ENCODE peak calls at places on chromosomes 7 and 10, in six cellular contexts. I is CD8-positive, alpha-beta memory T cell; P is BE2C; Y is Peyer's patch; B is neural progenitor cell; J is lung. K is an unnamed sample.
A peak's percentile ranks its signal among the peaks of the same experiment; 100 is the strongest.

GRCh38 chr7:4531236-4531635 is 150.9 kb upstream of the FOXK1 start:
- DNase-seq in I (no peak), P (no peak), Y (no peak), B (no peak), J (no peak), K (no peak)

GRCh38 chr10:72065439-72066025 is 22.8 kb downstream of the SPOCK2 start:
- DNase-seq in I (no peak), P (no peak), Y (no peak), B (no peak), J (no peak), K (no peak)

GRCh38 chr7:12328888-12329770 is 74.5 kb downstream of the VWDE start:
- DNase-seq in I (no peak), P (no peak), Y (no peak), B (no peak), J (no peak), K (no peak)

GRCh38 chr10:75788394-75789205 is 357.2 kb downstream of the LRMDA start:
- DNase-seq in I (no peak), P (no peak), Y (no peak), B (no peak), J (no peak), K (no peak)

GRCh38 chr7:131895541-131896173 is 339.2 kb upstream of the PODXL start:
- DNase-seq in I (no peak), P (no peak), Y (no peak), B (no peak), J (no peak), K (no peak)

GRCh38 chr10:61761825-61762217 is 99.1 kb downstream of the CABCOCO1 start:
- DNase-seq in I (no peak), P (no peak), Y (no peak), B (no peak), J (no peak), K (no peak)

GRCh38 chr7:109101332-109101731 is 531.7 kb downstream of the DNAJB9 start:
- DNase-seq in I (no peak), P (no peak), Y (no peak), B (peak; percentile 60), J (no peak), K (no peak)

GRCh38 chr7:40697653-40698052 is 562.8 kb downstream of the SUGCT start:
- DNase-seq in I (no peak), P (no peak), Y (no peak), B (no peak), J (no peak), K (no peak)

GRCh38 chr7:35468606-35469005 is 214.7 kb upstream of the TBX20 start:
- DNase-seq in I (no peak), P (no peak), Y (no peak), B (no peak), J (no peak), K (no peak)

GRCh38 chr7:15016315-15016667 is 113.7 kb upstream of the DGKB start:
- DNase-seq in I (no peak), P (no peak), Y (no peak), B (no peak), J (no peak), K (no peak)

GRCh38 chr7:76424413-76425111 is at the start of gene ZP3:
- DNase-seq in I (peak; percentile 21), P (no peak), Y (no peak), B (no peak), J (no peak), K (no peak)

GRCh38 chr7:82961240-82961639 is 201.4 kb downstream of the PCLO start:
- DNase-seq in I (no peak), P (no peak), Y (no peak), B (no peak), J (no peak), K (no peak)

GRCh38 chr7:74115326-74115725 is 31.7 kb downstream of the LIMK1 start:
- DNase-seq in I (no peak), P (peak; percentile 38), Y (no peak), B (peak; percentile 62), J (no peak), K (peak; percentile 38)

GRCh38 chr10:44180321-44181154 is 204.4 kb downstream of the CXCL12 start:
- DNase-seq in I (no peak), P (no peak), Y (no peak), B (no peak), J (no peak), K (no peak)

GRCh38 chr7:4099651-4100050 is 582.4 kb upstream of the FOXK1 start:
- DNase-seq in I (no peak), P (no peak), Y (no peak), B (no peak), J (no peak), K (no peak)

GRCh38 chr10:58157076-58157766 is 110.5 kb downstream of the IPMK start:
- DNase-seq in I (no peak), P (peak; percentile 34), Y (no peak), B (no peak), J (no peak), K (no peak)

GRCh38 chr10:6601224-6601805 is 21.2 kb upstream of the PRKCQ start:
- DNase-seq in I (no peak), P (no peak), Y (no peak), B (no peak), J (no peak), K (no peak)

GRCh38 chr10:27319752-27320561 is 79.4 kb upstream of the ACBD5 start:
- DNase-seq in I (no peak), P (no peak), Y (peak; percentile 53), B (peak; percentile 58), J (peak; percentile 81), K (no peak)

GRCh38 chr7:3089493-3089892 is 45.8 kb upstream of the CARD11 start:
- DNase-seq in I (no peak), P (no peak), Y (no peak), B (peak; percentile 77), J (no peak), K (peak; percentile 16)

GRCh38 chr7:12623885-12624498 is 53.5 kb downstream of the SCIN start:
- DNase-seq in I (no peak), P (no peak), Y (no peak), B (no peak), J (no peak), K (no peak)

GRCh38 chr10:13276749-13277394 is 23.0 kb downstream of the PHYH start:
- DNase-seq in I (no peak), P (no peak), Y (no peak), B (no peak), J (no peak), K (no peak)

GRCh38 chr7:142581341-142581740 is 167.9 kb upstream of the PRSS1 start:
- DNase-seq in I (no peak), P (no peak), Y (no peak), B (no peak), J (no peak), K (no peak)

GRCh38 chr7:74475243-74475986 is 21.7 kb downstream of the GTF2IRD1 start:
- DNase-seq in I (no peak), P (no peak), Y (no peak), B (no peak), J (peak; percentile 63), K (no peak)

GRCh38 chr10:122461729-122462532 is 578 bp downstream of the HTRA1 start:
- DNase-seq in I (no peak), P (no peak), Y (peak; percentile 58), B (peak; percentile 66), J (no peak), K (peak; percentile 27)

GRCh38 chr7:28961972-28962371 is 3.8 kb upstream of the TRIL start:
- DNase-seq in I (no peak), P (no peak), Y (no peak), B (no peak), J (no peak), K (no peak)

GRCh38 chr10:101566333-101567164 is 21.5 kb downstream of the POLL start:
- DNase-seq in I (no peak), P (peak; percentile 79), Y (peak; percentile 48), B (peak; percentile 78), J (no peak), K (no peak)

GRCh38 chr7:158353606-158354570 is 233.7 kb downstream of the PTPRN2 start:
- DNase-seq in I (no peak), P (peak; percentile 70), Y (no peak), B (peak; percentile 71), J (no peak), K (peak; percentile 15)

DNA sequence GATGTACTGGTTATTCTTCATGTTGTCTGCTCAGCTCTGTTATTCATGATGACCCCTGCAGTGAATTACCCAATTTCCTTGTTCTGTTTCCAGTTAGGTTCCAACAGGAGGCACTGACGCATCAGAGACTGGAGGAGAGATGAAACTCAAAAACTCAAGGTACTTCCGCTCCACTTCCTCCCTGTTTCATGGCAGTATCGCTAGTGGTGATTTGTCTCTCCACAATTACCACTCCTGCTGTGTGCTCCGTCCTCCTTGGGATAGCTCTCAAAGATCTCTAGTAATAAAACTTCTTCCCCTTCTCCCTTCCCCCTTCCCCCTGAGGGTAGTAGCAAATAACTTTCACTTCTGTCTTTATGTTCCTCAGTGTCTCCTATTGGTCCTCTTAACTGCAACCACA is 107.4 kb upstream of the ABCB5 start:
- DNase-seq in I (no peak), P (no peak), Y (no peak), B (peak; percentile 18), J (no peak), K (no peak)
- H3K4me3 ChIP-seq in I (no peak overlapping the region), P (no peak overlapping the region), Y (no peak overlapping the region), B (no peak overlapping the region), J (no peak overlapping the region), K (no peak overlapping the region)

GRCh38 chr7:1329966-1330915 is 97.6 kb downstream of the UNCX start:
- DNase-seq in I (no peak), P (no peak), Y (peak; percentile 40), B (no peak), J (no peak), K (no peak)
- H3K27me3 ChIP-seq in I (peaks cover 4% of the 10 kb centered on the region), P (peaks cover 58% of the 10 kb centered on the region), Y (no peaks in the 10 kb centered on the region), B (no peaks in the 10 kb centered on the region), J (peaks cover 4% of the 10 kb centered on the region), K (no peaks in the 10 kb centered on the region)

GRCh38 chr7:51591223-51591622 is 274.6 kb upstream of the COBL start:
- DNase-seq in I (no peak), P (no peak), Y (no peak), B (no peak), J (no peak), K (peak; percentile 77)
- H3K4me3 ChIP-seq in I (no peak overlapping the region), P (no peak overlapping the region), Y (no peak overlapping the region), B (peak overlapping the region; percentile 1), J (no peak overlapping the region), K (no peak overlapping the region)

GRCh38 chr7:155349601-155350331 is 52.1 kb downstream of the INSIG1 start:
- DNase-seq in I (no peak), P (no peak), Y (peak; percentile 40), B (peak; percentile 34), J (no peak), K (no peak)

GRCh38 chr7:155351120-155351870 is 53.6 kb downstream of the INSIG1 start:
- DNase-seq in I (no peak), P (no peak), Y (peak; percentile 23), B (no peak), J (no peak), K (no peak)

GRCh38 chr7:155346285-155346684 is 48.6 kb downstream of the INSIG1 start:
- DNase-seq in I (no peak), P (no peak), Y (peak; percentile 3), B (no peak), J (no peak), K (no peak)

GRCh38 chr7:155345490-155345889 is 47.8 kb downstream of the INSIG1 start:
- DNase-seq in I (no peak), P (no peak), Y (no peak), B (no peak), J (no peak), K (no peak)

DNA sequence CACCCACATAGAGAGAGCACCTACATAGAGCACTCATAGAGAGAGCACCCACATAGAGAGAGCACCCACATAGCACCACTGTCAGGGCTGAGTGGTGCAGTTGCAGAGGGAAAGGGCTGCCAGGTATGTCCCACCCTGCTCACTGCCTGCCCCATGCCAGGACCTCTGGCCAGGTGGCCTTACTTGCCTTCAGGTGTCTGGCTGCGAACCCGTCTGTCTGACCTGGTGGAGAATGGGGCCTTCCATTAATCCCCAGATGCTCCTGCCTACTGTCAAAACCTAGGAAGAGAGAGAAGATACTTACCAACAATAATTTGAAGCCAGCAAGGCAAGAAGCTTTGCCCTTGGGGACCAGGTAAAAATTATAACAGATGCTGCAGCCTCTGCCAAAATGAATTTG is 51.1 kb downstream of the INSIG1 start:
- DNase-seq in I (no peak), P (no peak), Y (peak; percentile 20), B (no peak), J (no peak), K (no peak)
- H3K27me3 ChIP-seq in I (peaks cover 4% of the 10 kb centered on the region), P (peaks cover 3% of the 10 kb centered on the region), Y (no peaks in the 10 kb centered on the region), B (peaks cover 51% of the 10 kb centered on the region), J (no peaks in the 10 kb centered on the region), K (peaks cover 10% of the 10 kb centered on the region)

K was measured in HAP-1.